ENCODE peak calls at places on chromosomes 1 and 21, in ten cellular contexts. S is mucosa of gallbladder; A is HS-5; R is BJ; K is globus pallidus; F is NCI-H2107; E is stimulated activated CD8-positive, alpha-beta memory T cell treated with anti-CD3 and anti-CD28 coated beads, Interleukin-15, amount 100 ng/mL, for 4 hours; P is foreskin keratinocyte; Y is renal cortical epithelial cell; M is naive B cell. L is an unnamed sample.

GRCh38 chr1:178238722-178239510 is 145.0 kb downstream of the RASAL2 start:
- DNase-seq in S (no peak), A (peak), R (peak), K (no peak), F (no peak), E (no peak), P (peak), Y (peak), M (no peak), L (no peak)

GRCh38 chr1:39990428-39990827 is 35.5 kb downstream of the MFSD2A start:
- DNase-seq in S (no peak), A (no peak), R (no peak), K (no peak), F (no peak), E (no peak), P (no peak), Y (no peak), M (no peak), L (no peak)

GRCh38 chr1:23757812-23758211 is 14.5 kb downstream of the ELOA start:
- DNase-seq in S (no peak), A (no peak), R (no peak), K (no peak), F (no peak), E (no peak), P (no peak), Y (no peak), M (no peak), L (no peak)

GRCh38 chr21:45546636-45547203 is 4.5 kb upstream of the SLC19A1 start:
- DNase-seq in S (no peak), A (no peak), R (no peak), K (no peak), F (no peak), E (no peak), P (no peak), Y (no peak), M (no peak), L (no peak)

GRCh38 chr1:41629571-41629970 is 145.1 kb upstream of the EDN2 start:
- DNase-seq in S (no peak), A (peak), R (no peak), K (no peak), F (no peak), E (no peak), P (no peak), Y (peak), M (no peak), L (peak)

GRCh38 chr1:15210651-15211390 is 36.2 kb upstream of the FHAD1 start:
- DNase-seq in S (no peak), A (no peak), R (no peak), K (no peak), F (no peak), E (no peak), P (no peak), Y (no peak), M (no peak), L (no peak)

GRCh38 chr1:240663160-240663879 is 51.4 kb upstream of the GREM2 start:
- DNase-seq in S (no peak), A (peak), R (peak), K (no peak), F (no peak), E (no peak), P (no peak), Y (no peak), M (no peak), L (no peak)

GRCh38 chr1:56434659-56435202 is 144.6 kb downstream of the PLPP3 start:
- DNase-seq in S (no peak), A (no peak), R (no peak), K (no peak), F (no peak), E (no peak), P (no peak), Y (no peak), M (no peak), L (no peak)

GRCh38 chr1:231055271-231055670 is 15.2 kb upstream of the FAM89A start:
- DNase-seq in S (no peak), A (no peak), R (no peak), K (no peak), F (no peak), E (no peak), P (no peak), Y (no peak), M (no peak), L (no peak)

GRCh38 chr1:50841791-50842387 is 118.2 kb downstream of the FAF1 start:
- DNase-seq in S (no peak), A (peak), R (peak), K (no peak), F (no peak), E (no peak), P (no peak), Y (peak), M (no peak), L (no peak)

GRCh38 chr1:201911827-201912571 is 23.3 kb downstream of the SHISA4 start:
- DNase-seq in S (no peak), A (no peak), R (no peak), K (no peak), F (no peak), E (no peak), P (no peak), Y (no peak), M (no peak), L (no peak)

GRCh38 chr1:170700842-170701305 is 36.9 kb downstream of the PRRX1 start:
- DNase-seq in S (no peak), A (no peak), R (no peak), K (no peak), F (no peak), E (no peak), P (no peak), Y (no peak), M (no peak), L (no peak)

GRCh38 chr1:55305735-55306134 is 90.6 kb upstream of the USP24 start:
- DNase-seq in S (no peak), A (peak), R (no peak), K (no peak), F (no peak), E (no peak), P (no peak), Y (peak), M (no peak), L (no peak)

GRCh38 chr21:29797155-29797554 is 142.6 kb downstream of the GRIK1 start:
- DNase-seq in S (no peak), A (no peak), R (no peak), K (no peak), F (no peak), E (no peak), P (no peak), Y (no peak), M (no peak), L (no peak)

GRCh38 chr1:87880747-87881133 is 552.1 kb downstream of the LMO4 start:
- DNase-seq in S (no peak), A (no peak), R (peak), K (no peak), F (no peak), E (no peak), P (no peak), Y (no peak), M (no peak), L (no peak)

GRCh38 chr1:18973446-18973955 is 17.0 kb upstream of the IFFO2 start:
- DNase-seq in S (no peak), A (no peak), R (no peak), K (no peak), F (no peak), E (no peak), P (no peak), Y (no peak), M (no peak), L (no peak)

GRCh38 chr1:62912028-62912638 is 128.2 kb downstream of the ATG4C start:
- DNase-seq in S (no peak), A (no peak), R (no peak), K (no peak), F (no peak), E (no peak), P (no peak), Y (peak), M (no peak), L (no peak)

GRCh38 chr1:66981679-66982078 is 56.9 kb downstream of the MIER1 start:
- DNase-seq in S (peak), A (no peak), R (no peak), K (peak), F (no peak), E (peak), P (no peak), Y (peak), M (no peak), L (no peak)

GRCh38 chr21:31218830-31219608 is 125.0 kb downstream of the TIAM1 start:
- DNase-seq in S (no peak), A (peak), R (no peak), K (no peak), F (no peak), E (no peak), P (peak), Y (peak), M (no peak), L (no peak)

GRCh38 chr1:153805042-153805745 is 30.0 kb downstream of the SLC27A3 start:
- DNase-seq in S (peak), A (peak), R (peak), K (no peak), F (peak), E (peak), P (peak), Y (peak), M (peak), L (peak)

GRCh38 chr1:165235158-165235776 is 121.2 kb downstream of the LMX1A start:
- DNase-seq in S (no peak), A (no peak), R (no peak), K (no peak), F (peak), E (no peak), P (no peak), Y (no peak), M (no peak), L (peak)

GRCh38 chr1:169928438-169929209 is 34.9 kb upstream of the SCYL3 start:
- DNase-seq in S (no peak), A (peak), R (no peak), K (peak), F (no peak), E (no peak), P (no peak), Y (peak), M (peak), L (peak)

L was measured in SJCRH30.